ENCODE peak calls at places on chromosome 19, in five cellular contexts. G is GM23338, M is Panc1, B is vagina, F is sigmoid colon. U is an unnamed sample.

GRCh38 chr19:6761053-6761676 is 6.1 kb downstream of the SH2D3A start:
- DNase-seq in G (peak; percentile 68), M (no peak), B (no peak), F (no peak), U (no peak)

GRCh38 chr19:13162749-13163608 is 12.8 kb downstream of the IER2 start:
- DNase-seq in G (peak; percentile 98), M (no peak), B (peak; percentile 100), F (peak; percentile 99), U (peak; percentile 99)

GRCh38 chr19:46373573-46374359 is 26.9 kb downstream of the PPP5C start:
- DNase-seq in G (peak; percentile 80), M (no peak), B (no peak), F (peak; percentile 87), U (peak; percentile 98)

GRCh38 chr19:12791345-12792047 is at the start of gene JUNB:
- DNase-seq in G (peak; percentile 87), M (no peak), B (peak; percentile 99), F (peak; percentile 99), U (peak; percentile 99)

GRCh38 chr19:51272183-51272817 is 21.4 kb downstream of the SIGLECL1 start:
- DNase-seq in G (peak; percentile 4), M (no peak), B (no peak), F (no peak), U (no peak)

GRCh38 chr19:10285393-10285792 is 1.4 kb upstream of the ICAM4 start:
- DNase-seq in G (no peak), M (no peak), B (no peak), F (no peak), U (no peak)

GRCh38 chr19:8194528-8195275 is 14.5 kb upstream of the CERS4 start:
- DNase-seq in G (no peak), M (no peak), B (no peak), F (no peak), U (no peak)

GRCh38 chr19:38850976-38851621 is 1.3 kb upstream of the HNRNPL start:
- DNase-seq in G (peak; percentile 65), M (no peak), B (peak; percentile 93), F (peak; percentile 80), U (no peak)

GRCh38 chr19:10449037-10449436 is 28.7 kb downstream of the PDE4A start:
- DNase-seq in G (no peak), M (no peak), B (no peak), F (no peak), U (no peak)

GRCh38 chr19:40519352-40520322 is 52.8 kb downstream of the SPTBN4 start:
- DNase-seq in G (peak; percentile 81), M (no peak), B (no peak), F (no peak), U (no peak)

GRCh38 chr19:16301999-16302694 is 22.5 kb upstream of the KLF2 start:
- DNase-seq in G (no peak), M (no peak), B (no peak), F (no peak), U (no peak)

GRCh38 chr19:16198363-16198636 is 589 bp downstream of the AP1M1 start:
- DNase-seq in G (no peak), M (no peak), B (no peak), F (no peak), U (no peak)

GRCh38 chr19:48321372-48321621 is 4.1 kb upstream of the EMP3 start:
- DNase-seq in G (peak; percentile 100), M (no peak), B (peak; percentile 98), F (peak; percentile 99), U (peak; percentile 100)

GRCh38 chr19:10861118-10861651 is 10.2 kb upstream of the CARM1 start:
- DNase-seq in G (peak; percentile 83), M (no peak), B (no peak), F (no peak), U (no peak)

GRCh38 chr19:19911150-19911549 is 10.4 kb downstream of the ZNF93 start:
- DNase-seq in G (no peak), M (no peak), B (no peak), F (no peak), U (no peak)

GRCh38 chr19:4976412-4977298 is 7.7 kb downstream of the KDM4B start:
- DNase-seq in G (peak; percentile 85), M (no peak), B (peak; percentile 98), F (peak; percentile 98), U (peak; percentile 74)

GRCh38 chr19:46350029-46350757 is 3.3 kb downstream of the PPP5C start:
- DNase-seq in G (no peak), M (no peak), B (no peak), F (no peak), U (no peak)

GRCh38 chr19:33486936-33487793 is 34.4 kb downstream of the PEPD start:
- DNase-seq in G (no peak), M (no peak), B (no peak), F (peak; percentile 56), U (no peak)

GRCh38 chr19:41565384-41565730 is 10.6 kb upstream of the CEACAM21 start:
- DNase-seq in G (no peak), M (no peak), B (no peak), F (no peak), U (no peak)
- H3K27me3 ChIP-seq in G (peaks cover 87% of the 10 kb centered on the region), M (peaks cover 4% of the 10 kb centered on the region), B (peaks cover 5% of the 10 kb centered on the region), F (peaks cover 51% of the 10 kb centered on the region), U (peaks cover 11% of the 10 kb centered on the region)

GRCh38 chr19:35045667-35046300 is 4.3 kb downstream of the HPN start:
- DNase-seq in G (peak; percentile 82), M (no peak), B (no peak), F (no peak), U (no peak)
- TF ChIP-seq CTCF in G (peak; percentile 68), M (no peak), B (peak; percentile 18), F (no peak), U (no peak)

GRCh38 chr19:57664269-57665127 is 4.2 kb upstream of the ZSCAN4 start:
- DNase-seq in G (peak; percentile 71), M (no peak), B (no peak), F (peak; percentile 75), U (no peak)
- TF ChIP-seq POLR2AphosphoS5 in G (peak; percentile 54), M (no peak), B (peak; percentile 37), F (no peak), U (no peak)

GRCh38 chr19:720691-721160 is 12.0 kb downstream of the PALM start:
- DNase-seq in G (peak; percentile 51), M (no peak), B (no peak), F (no peak), U (no peak)

GRCh38 chr19:722553-723101 is 13.9 kb downstream of the PALM start:
- DNase-seq in G (no peak), M (no peak), B (no peak), F (no peak), U (no peak)

GRCh38 chr19:725461-726089 is 16.8 kb downstream of the PALM start:
- DNase-seq in G (no peak), M (no peak), B (no peak), F (no peak), U (no peak)

GRCh38 chr19:723714-724113 is 15.0 kb downstream of the PALM start:
- DNase-seq in G (no peak), M (no peak), B (no peak), F (no peak), U (no peak)

DNA sequence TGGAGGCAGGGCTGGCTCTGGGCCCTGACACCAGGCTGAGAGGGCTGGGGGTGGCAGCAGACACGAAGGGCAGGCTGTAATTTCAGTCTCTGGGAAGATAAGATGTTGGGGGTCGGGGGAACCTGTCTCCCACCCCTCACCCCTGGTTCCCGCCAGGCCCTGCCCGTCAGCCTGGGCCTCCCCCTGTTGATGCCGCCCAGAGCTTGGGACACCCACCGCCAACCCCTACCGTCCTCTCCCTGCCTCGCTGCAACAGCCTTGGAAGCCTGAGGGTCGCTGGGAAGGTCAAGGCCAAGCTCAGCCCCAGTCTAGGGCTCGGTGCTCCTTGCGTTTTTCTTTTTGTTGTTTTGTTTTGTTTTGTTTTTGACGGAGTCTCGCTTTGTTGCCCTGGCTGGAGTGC is 14.5 kb downstream of the PALM start:
- DNase-seq in G (no peak), M (no peak), B (no peak), F (no peak), U (no peak)
- H3K27me3 ChIP-seq in G (peaks cover 7% of the 10 kb centered on the region), M (no peaks in the 10 kb centered on the region), B (no peaks in the 10 kb centered on the region), F (peaks cover 6% of the 10 kb centered on the region), U (peaks cover 5% of the 10 kb centered on the region)

DNA sequence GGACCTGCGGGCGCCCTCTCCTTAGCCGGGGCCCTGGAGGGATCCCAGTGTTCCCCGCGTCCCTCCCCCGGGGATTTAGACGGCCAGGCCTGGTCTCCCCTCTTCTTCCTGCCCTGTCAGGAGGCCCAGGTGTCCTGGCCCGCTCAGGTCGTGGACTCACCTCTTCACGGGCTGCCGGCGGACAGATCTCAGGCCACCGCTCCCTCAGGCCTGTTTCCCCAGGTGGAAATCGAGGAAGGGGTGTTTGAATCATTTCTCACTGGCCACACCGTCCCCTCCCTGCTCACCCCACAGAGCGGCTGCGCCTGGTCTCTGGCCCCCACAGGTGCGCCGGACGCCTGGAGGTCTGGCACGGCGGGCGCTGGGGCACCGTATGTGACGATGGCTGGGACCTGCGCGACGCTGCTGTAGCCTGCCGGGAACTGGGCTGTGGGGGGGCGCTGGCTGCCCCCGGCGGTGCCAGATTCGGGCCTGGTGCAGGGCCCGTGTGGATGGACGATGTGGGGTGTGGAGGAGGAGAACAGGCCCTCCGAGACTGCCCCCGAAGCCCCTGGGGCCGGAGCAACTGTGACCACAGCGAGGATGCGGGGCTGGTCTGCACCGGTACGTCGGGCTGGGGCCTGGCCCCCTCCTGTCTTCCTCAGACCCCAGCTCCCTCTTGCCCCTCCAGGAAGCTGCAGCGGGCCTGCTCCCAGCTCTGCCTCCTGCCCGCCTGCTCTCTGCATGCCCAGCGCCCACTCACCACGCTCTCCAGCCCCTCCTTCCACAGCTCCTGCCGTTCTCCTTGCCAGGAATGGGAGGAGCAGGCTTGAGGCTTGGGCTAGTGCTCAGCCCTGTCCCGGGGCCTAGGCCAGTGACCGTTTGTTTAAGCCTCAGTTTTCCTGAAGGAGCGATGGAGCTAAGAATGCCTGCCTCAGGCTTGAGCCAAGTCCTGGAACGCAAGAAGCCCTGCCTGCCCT is 2.5 kb downstream of the SSC5D start:
- DNase-seq in G (no peak), M (no peak), B (no peak), F (peak; percentile 74), U (no peak)
- TF ChIP-seq CTCF in G (no peak), M (no peak), B (no peak), F (no peak), U (no peak)

DNA sequence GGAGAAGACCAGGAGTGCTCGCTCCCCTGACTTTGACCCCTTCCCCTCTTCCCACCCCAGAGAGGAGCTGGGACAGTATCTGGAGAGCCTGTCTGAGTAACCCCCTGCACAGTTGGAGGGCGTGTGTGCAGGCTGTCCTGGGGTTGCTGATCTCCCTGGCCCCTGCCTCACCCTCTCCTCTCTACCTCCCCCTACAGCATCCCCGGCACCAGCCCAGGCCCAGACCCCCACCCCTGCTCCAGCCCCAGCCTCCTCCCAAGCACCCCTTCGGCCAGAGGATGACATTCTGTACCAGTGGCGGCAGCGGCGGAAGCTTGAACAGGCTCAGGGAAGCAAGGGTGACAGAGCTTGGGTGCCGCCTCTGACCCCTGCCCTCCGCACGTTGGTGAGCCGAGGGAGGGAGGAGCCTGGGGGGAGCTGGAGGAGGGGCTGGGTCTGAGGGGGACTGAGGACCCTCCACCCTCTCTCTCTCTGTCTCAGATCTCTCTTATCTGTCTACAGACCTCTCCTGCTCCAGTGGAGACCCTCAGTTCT is 8.7 kb downstream of the PROSER3 start:
- DNase-seq in G (no peak), M (no peak), B (no peak), F (no peak), U (no peak)
- TF ChIP-seq POLR2AphosphoS5 in G (no peak), M (no peak), B (no peak), F (no peak), U (no peak)

U was measured in breast epithelium.